ENCODE peak calls at places on chromosomes 13 and 19, in five cellular contexts. One of them, this sample, is unnamed.

GRCh38 chr13:102700088-102701031 is 5.5 kb upstream of the METTL21C start:
- DNase-seq in GM23338: no peak
- DNase-seq in stimulated activated CD4-positive, alpha-beta T cell treated with anti-CD3 and anti-CD28 coated beads, Interleukin-2, amount 100 ng/mL, for 24 hours: no peak
- DNase-seq in astrocyte: no peak
- DNase-seq in activated gamma-delta T cell treated with Interleukin-2 at 50 U/mL for 16 hours: no peak
- DNase-seq in this sample: peak

GRCh38 chr19:53977991-53978731 is 13.3 kb upstream of the CACNG6 start:
- DNase-seq in activated gamma-delta T cell treated with Interleukin-2 at 50 U/mL for 16 hours: no peak
- DNase-seq in astrocyte: peak
- DNase-seq in GM23338: peak
- DNase-seq in stimulated activated CD4-positive, alpha-beta T cell treated with anti-CD3 and anti-CD28 coated beads, Interleukin-2, amount 100 ng/mL, for 24 hours: peak
- DNase-seq in this sample: peak

GRCh38 chr19:46896076-46896794 is 35.4 kb downstream of the ARHGAP35 start:
- DNase-seq in stimulated activated CD4-positive, alpha-beta T cell treated with anti-CD3 and anti-CD28 coated beads, Interleukin-2, amount 100 ng/mL, for 24 hours: no peak
- DNase-seq in activated gamma-delta T cell treated with Interleukin-2 at 50 U/mL for 16 hours: no peak
- DNase-seq in astrocyte: no peak
- DNase-seq in GM23338: no peak
- DNase-seq in this sample: no peak

GRCh38 chr19:42601811-42602443 is 7.2 kb upstream of the CEACAM8 start:
- DNase-seq in astrocyte: peak
- DNase-seq in GM23338: peak
- DNase-seq in stimulated activated CD4-positive, alpha-beta T cell treated with anti-CD3 and anti-CD28 coated beads, Interleukin-2, amount 100 ng/mL, for 24 hours: peak
- DNase-seq in activated gamma-delta T cell treated with Interleukin-2 at 50 U/mL for 16 hours: no peak
- DNase-seq in this sample: peak

GRCh38 chr19:2494084-2494446 is 18.1 kb downstream of the GADD45B start:
- DNase-seq in astrocyte: peak
- DNase-seq in activated gamma-delta T cell treated with Interleukin-2 at 50 U/mL for 16 hours: no peak
- DNase-seq in stimulated activated CD4-positive, alpha-beta T cell treated with anti-CD3 and anti-CD28 coated beads, Interleukin-2, amount 100 ng/mL, for 24 hours: no peak
- DNase-seq in GM23338: no peak
- DNase-seq in this sample: peak

GRCh38 chr19:45577111-45577905 is 7.3 kb downstream of the OPA3 start:
- DNase-seq in GM23338: peak
- DNase-seq in activated gamma-delta T cell treated with Interleukin-2 at 50 U/mL for 16 hours: no peak
- DNase-seq in stimulated activated CD4-positive, alpha-beta T cell treated with anti-CD3 and anti-CD28 coated beads, Interleukin-2, amount 100 ng/mL, for 24 hours: no peak
- DNase-seq in astrocyte: peak
- DNase-seq in this sample: peak

GRCh38 chr13:27857271-27857670 is 62.5 kb upstream of the PDX1 start:
- DNase-seq in activated gamma-delta T cell treated with Interleukin-2 at 50 U/mL for 16 hours: no peak
- DNase-seq in GM23338: peak
- DNase-seq in astrocyte: no peak
- DNase-seq in stimulated activated CD4-positive, alpha-beta T cell treated with anti-CD3 and anti-CD28 coated beads, Interleukin-2, amount 100 ng/mL, for 24 hours: no peak
- DNase-seq in this sample: no peak

GRCh38 chr19:38667552-38668205 is 20.2 kb downstream of the ACTN4 start:
- DNase-seq in astrocyte: peak
- DNase-seq in stimulated activated CD4-positive, alpha-beta T cell treated with anti-CD3 and anti-CD28 coated beads, Interleukin-2, amount 100 ng/mL, for 24 hours: no peak
- DNase-seq in activated gamma-delta T cell treated with Interleukin-2 at 50 U/mL for 16 hours: no peak
- DNase-seq in GM23338: no peak
- DNase-seq in this sample: peak

GRCh38 chr13:20121154-20121515 is 39.7 kb downstream of the GJA3 start:
- DNase-seq in stimulated activated CD4-positive, alpha-beta T cell treated with anti-CD3 and anti-CD28 coated beads, Interleukin-2, amount 100 ng/mL, for 24 hours: no peak
- DNase-seq in activated gamma-delta T cell treated with Interleukin-2 at 50 U/mL for 16 hours: no peak
- DNase-seq in astrocyte: no peak
- DNase-seq in GM23338: no peak
- DNase-seq in this sample: peak

GRCh38 chr19:31066385-31066784 is 282.9 kb downstream of the TSHZ3 start:
- DNase-seq in GM23338: no peak
- DNase-seq in astrocyte: peak
- DNase-seq in stimulated activated CD4-positive, alpha-beta T cell treated with anti-CD3 and anti-CD28 coated beads, Interleukin-2, amount 100 ng/mL, for 24 hours: no peak
- DNase-seq in activated gamma-delta T cell treated with Interleukin-2 at 50 U/mL for 16 hours: no peak
- DNase-seq in this sample: peak

GRCh38 chr19:488505-489417 is 7.5 kb upstream of the MADCAM1 start:
- DNase-seq in astrocyte: peak
- DNase-seq in GM23338: peak
- DNase-seq in stimulated activated CD4-positive, alpha-beta T cell treated with anti-CD3 and anti-CD28 coated beads, Interleukin-2, amount 100 ng/mL, for 24 hours: peak
- DNase-seq in activated gamma-delta T cell treated with Interleukin-2 at 50 U/mL for 16 hours: peak
- DNase-seq in this sample: peak

GRCh38 chr13:94886191-94886590 is 173.8 kb upstream of the SOX21 start:
- DNase-seq in stimulated activated CD4-positive, alpha-beta T cell treated with anti-CD3 and anti-CD28 coated beads, Interleukin-2, amount 100 ng/mL, for 24 hours: no peak
- DNase-seq in astrocyte: peak
- DNase-seq in GM23338: no peak
- DNase-seq in activated gamma-delta T cell treated with Interleukin-2 at 50 U/mL for 16 hours: no peak
- DNase-seq in this sample: peak

GRCh38 chr13:44350775-44351504 is 22.7 kb upstream of the SERP2 start:
- DNase-seq in stimulated activated CD4-positive, alpha-beta T cell treated with anti-CD3 and anti-CD28 coated beads, Interleukin-2, amount 100 ng/mL, for 24 hours: no peak
- DNase-seq in activated gamma-delta T cell treated with Interleukin-2 at 50 U/mL for 16 hours: no peak
- DNase-seq in GM23338: peak
- DNase-seq in astrocyte: no peak
- DNase-seq in this sample: no peak

GRCh38 chr19:30083125-30083681 is 141.2 kb downstream of the URI1 start:
- DNase-seq in GM23338: no peak
- DNase-seq in astrocyte: no peak
- DNase-seq in activated gamma-delta T cell treated with Interleukin-2 at 50 U/mL for 16 hours: no peak
- DNase-seq in stimulated activated CD4-positive, alpha-beta T cell treated with anti-CD3 and anti-CD28 coated beads, Interleukin-2, amount 100 ng/mL, for 24 hours: no peak
- DNase-seq in this sample: no peak

GRCh38 chr19:55312621-55313117 is 12.5 kb downstream of the TMEM150B start:
- DNase-seq in astrocyte: no peak
- DNase-seq in activated gamma-delta T cell treated with Interleukin-2 at 50 U/mL for 16 hours: no peak
- DNase-seq in GM23338: peak
- DNase-seq in stimulated activated CD4-positive, alpha-beta T cell treated with anti-CD3 and anti-CD28 coated beads, Interleukin-2, amount 100 ng/mL, for 24 hours: no peak
- DNase-seq in this sample: no peak

GRCh38 chr13:34993470-34993869 is 51.4 kb downstream of the NBEA start:
- DNase-seq in astrocyte: peak
- DNase-seq in stimulated activated CD4-positive, alpha-beta T cell treated with anti-CD3 and anti-CD28 coated beads, Interleukin-2, amount 100 ng/mL, for 24 hours: no peak
- DNase-seq in activated gamma-delta T cell treated with Interleukin-2 at 50 U/mL for 16 hours: no peak
- DNase-seq in GM23338: no peak
- DNase-seq in this sample: peak

GRCh38 chr19:10727599-10728250 is 9.8 kb downstream of the DNM2 start:
- DNase-seq in GM23338: no peak
- DNase-seq in activated gamma-delta T cell treated with Interleukin-2 at 50 U/mL for 16 hours: no peak
- DNase-seq in astrocyte: no peak
- DNase-seq in stimulated activated CD4-positive, alpha-beta T cell treated with anti-CD3 and anti-CD28 coated beads, Interleukin-2, amount 100 ng/mL, for 24 hours: no peak
- DNase-seq in this sample: no peak

GRCh38 chr13:41492432-41493267 is 35.3 kb downstream of the RGCC start:
- DNase-seq in GM23338: no peak
- DNase-seq in activated gamma-delta T cell treated with Interleukin-2 at 50 U/mL for 16 hours: peak
- DNase-seq in astrocyte: no peak
- DNase-seq in stimulated activated CD4-positive, alpha-beta T cell treated with anti-CD3 and anti-CD28 coated beads, Interleukin-2, amount 100 ng/mL, for 24 hours: no peak
- DNase-seq in this sample: no peak

GRCh38 chr19:14004619-14005380 is 1.3 kb downstream of the RFX1 start:
- DNase-seq in GM23338: no peak
- DNase-seq in activated gamma-delta T cell treated with Interleukin-2 at 50 U/mL for 16 hours: no peak
- DNase-seq in stimulated activated CD4-positive, alpha-beta T cell treated with anti-CD3 and anti-CD28 coated beads, Interleukin-2, amount 100 ng/mL, for 24 hours: no peak
- DNase-seq in astrocyte: no peak
- DNase-seq in this sample: no peak

GRCh38 chr19:2249010-2249866 is at the start of gene AMH:
- DNase-seq in astrocyte: no peak
- DNase-seq in GM23338: no peak
- DNase-seq in activated gamma-delta T cell treated with Interleukin-2 at 50 U/mL for 16 hours: no peak
- DNase-seq in stimulated activated CD4-positive, alpha-beta T cell treated with anti-CD3 and anti-CD28 coated beads, Interleukin-2, amount 100 ng/mL, for 24 hours: no peak
- DNase-seq in this sample: no peak

This sample was measured in amniotic epithelial cell.